ENCODE peak calls at places on chromosomes 13 and 19, in six cellular contexts. A, O, V, D, Z and Y are unnamed samples.

GRCh38 chr19:48633148-48634035 is 3.8 kb downstream of the DBP start:
- DNase-seq in V (no peak), O (peak; percentile 80), Z (no peak), D (no peak), A (no peak), Y (no peak)

GRCh38 chr19:31351212-31352193 is 2.3 kb upstream of the TSHZ3 start:
- DNase-seq in A (no peak), O (peak; percentile 27), V (no peak), D (no peak), Z (no peak), Y (peak; percentile 23)

GRCh38 chr13:57136093-57136492 is 4.6 kb upstream of the PRR20A start:
- DNase-seq in O (no peak), V (no peak), D (no peak), A (no peak), Z (no peak), Y (no peak)

GRCh38 chr19:1168877-1169791 is 4.9 kb downstream of the SBNO2 start:
- DNase-seq in O (no peak), V (no peak), Z (peak; percentile 86), A (peak; percentile 82), D (no peak), Y (no peak)

GRCh38 chr19:36915992-36916830 is at the start of the genes ZNF568 and ZNF829:
- DNase-seq in A (peak; percentile 83), Z (peak; percentile 89), V (peak; percentile 85), D (peak; percentile 86), O (peak; percentile 92), Y (peak; percentile 92)

GRCh38 chr19:7970716-7971448 is 27.4 kb upstream of the TIMM44 start:
- DNase-seq in V (no peak), A (peak; percentile 30), Z (no peak), O (peak; percentile 41), D (no peak), Y (peak; percentile 39)

GRCh38 chr19:39823693-39824092 is 10.3 kb downstream of the DYRK1B start:
- DNase-seq in Z (no peak), D (no peak), A (no peak), O (no peak), V (no peak), Y (no peak)

GRCh38 chr19:42850981-42851717 is 28.4 kb downstream of the PSG1 start:
- DNase-seq in Z (no peak), O (peak; percentile 4), A (no peak), V (no peak), D (no peak), Y (no peak)

GRCh38 chr19:50797429-50798115 is 7.4 kb downstream of the ACP4 start:
- DNase-seq in O (no peak), D (no peak), V (no peak), A (no peak), Z (no peak), Y (no peak)

GRCh38 chr19:50796634-50797428 is 6.6 kb downstream of the ACP4 start:
- DNase-seq in V (no peak), D (no peak), Z (no peak), A (no peak), O (no peak), Y (no peak)

GRCh38 chr19:50794778-50795664 is 4.8 kb downstream of the ACP4 start:
- DNase-seq in A (no peak), D (no peak), O (no peak), Z (no peak), V (no peak), Y (peak; percentile 65)

GRCh38 chr19:50795665-50796073 is 5.5 kb downstream of the ACP4 start:
- DNase-seq in D (no peak), O (no peak), V (no peak), Z (no peak), A (no peak), Y (no peak)

GRCh38 chr19:50796128-50796633 is 6.0 kb downstream of the ACP4 start:
- DNase-seq in Z (no peak), D (no peak), V (no peak), O (no peak), A (no peak), Y (no peak)
- TF ChIP-seq CTCF in Z (no peak), D (no peak), V (no peak), O (no peak), A (no peak), Y (no peak)

DNA sequence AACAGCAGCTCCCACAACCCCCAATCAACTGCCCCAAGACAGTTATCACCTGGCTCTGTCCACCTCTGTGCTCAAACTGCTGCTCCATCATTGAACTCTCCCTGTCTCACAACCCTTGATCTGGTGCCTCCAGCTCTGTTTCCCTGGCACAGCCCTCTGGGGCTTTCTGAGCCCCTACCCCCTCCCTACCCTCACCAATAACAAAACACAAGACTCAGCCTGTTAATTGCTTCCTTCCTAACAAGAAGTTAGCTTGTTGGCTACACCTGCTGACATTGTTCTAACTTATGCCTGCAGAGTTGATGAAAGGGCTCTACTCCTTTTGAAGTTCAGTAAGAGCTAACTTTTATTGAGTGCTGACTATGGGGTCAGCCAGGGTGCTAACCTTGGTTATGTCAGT is 99.4 kb upstream of the FNDC3A start:
- DNase-seq in V (no peak), D (no peak), Z (no peak), A (no peak), O (no peak), Y (no peak)
- H3K4me3 ChIP-seq in V (no peak overlapping the region), D (no peak overlapping the region), Z (no peak overlapping the region), A (no peak overlapping the region), O (no peak overlapping the region), Y (no peak overlapping the region)

GRCh38 chr19:10294368-10294697 is 4.6 kb downstream of the ICAM5 start:
- DNase-seq in A (no peak), Z (no peak), V (no peak), D (no peak), O (no peak), Y (no peak)
- TF ChIP-seq CTCF in A (no peak), Z (peak; percentile 8), V (no peak), D (no peak), O (no peak), Y (no peak)

DNA sequence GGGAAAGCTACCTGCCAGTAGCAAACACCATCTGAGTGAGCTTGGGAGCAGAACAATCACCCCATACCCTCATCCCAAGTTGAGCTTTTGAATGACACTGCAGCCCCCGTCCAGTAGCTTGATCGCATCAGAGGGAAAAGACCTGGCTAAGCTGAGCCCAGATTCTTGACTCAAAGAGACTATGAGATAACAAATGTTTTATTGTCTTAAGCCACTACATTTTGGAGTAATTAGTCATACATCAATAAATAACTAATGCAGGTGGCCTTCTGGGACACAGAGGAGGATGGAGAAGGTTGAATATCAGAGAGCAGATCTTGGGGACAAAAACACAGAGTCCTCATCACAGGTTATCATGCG is 24.6 kb upstream of the IGSF23 start:
- DNase-seq in A (no peak), Z (no peak), D (no peak), V (no peak), O (no peak), Y (no peak)
- H3K4me3 ChIP-seq in A (no peak overlapping the region), Z (no peak overlapping the region), D (no peak overlapping the region), V (no peak overlapping the region), O (no peak overlapping the region), Y (no peak overlapping the region)

GRCh38 chr19:41205995-41206394 is 13.0 kb downstream of the CYP2S1 start:
- DNase-seq in O (no peak), V (no peak), A (no peak), Z (no peak), D (no peak), Y (no peak)
- TF ChIP-seq CTCF in O (no peak), V (no peak), A (no peak), Z (no peak), D (no peak), Y (no peak)

DNA sequence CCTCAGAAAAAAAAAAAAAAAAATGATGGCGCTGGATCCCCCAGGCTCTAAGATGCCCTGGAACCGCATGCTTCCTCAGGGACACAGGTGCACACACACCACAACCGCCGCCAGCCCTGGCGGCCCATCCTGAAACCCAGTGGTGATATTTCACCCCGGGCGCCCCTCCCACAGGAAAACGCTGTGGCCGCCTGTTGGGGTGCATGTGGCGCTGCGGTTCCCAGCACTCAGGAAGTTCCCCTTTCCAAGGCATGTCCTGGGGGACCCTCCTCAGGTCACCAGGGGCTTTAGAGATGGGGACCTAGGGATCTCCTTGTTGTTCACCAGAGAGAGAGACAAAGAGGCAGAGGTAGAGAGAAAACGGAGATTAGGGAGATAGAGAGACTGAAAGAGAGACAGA is 2.5 kb downstream of the ADGRE2 start:
- DNase-seq in O (peak; percentile 16), V (no peak), Z (peak; percentile 45), D (no peak), A (peak; percentile 30), Y (peak; percentile 86)
- H3K4me3 ChIP-seq in O (no peak overlapping the region), V (no peak overlapping the region), Z (peak overlapping the region; percentile 33), D (peak overlapping the region; percentile 64), A (peak overlapping the region; percentile 42), Y (peak overlapping the region; percentile 67)

GRCh38 chr19:33805840-33806433 is 9.3 kb downstream of the KCTD15 start:
- DNase-seq in V (no peak), Z (no peak), D (no peak), O (no peak), A (no peak), Y (no peak)
- TF ChIP-seq CTCF in V (no peak), Z (no peak), D (no peak), O (no peak), A (no peak), Y (no peak)

DNA sequence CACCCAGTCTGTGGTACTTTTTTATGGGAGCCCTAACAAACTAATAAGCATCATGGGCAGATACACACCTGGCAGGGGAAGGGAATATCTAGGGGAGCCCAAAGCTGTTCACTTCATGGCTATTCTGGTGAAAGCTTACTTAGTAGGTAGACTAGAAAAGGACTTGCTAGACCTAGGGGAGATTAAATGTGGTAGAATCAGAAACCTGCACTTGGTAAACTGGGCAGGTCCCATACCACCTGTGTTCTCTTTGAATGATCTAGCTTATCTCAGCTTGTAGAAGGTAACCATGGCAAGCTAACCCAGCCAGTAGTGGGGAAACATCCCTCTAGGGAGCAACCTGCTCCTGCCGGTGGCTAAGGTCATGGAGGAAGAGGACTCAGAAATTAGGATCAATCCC is 113.9 kb upstream of the TMTC4 start:
- DNase-seq in A (no peak), O (no peak), D (no peak), V (no peak), Z (no peak), Y (no peak)
- H3K4me3 ChIP-seq in A (no peak overlapping the region), O (no peak overlapping the region), D (no peak overlapping the region), V (no peak overlapping the region), Z (no peak overlapping the region), Y (no peak overlapping the region)

GRCh38 chr19:46823049-46823448 is 27.6 kb downstream of the AP2S1 start:
- DNase-seq in A (no peak), D (no peak), O (no peak), Z (no peak), V (no peak), Y (no peak)

GRCh38 chr19:46828484-46828883 is 22.2 kb downstream of the AP2S1 start:
- DNase-seq in V (no peak), D (no peak), Z (no peak), A (no peak), O (no peak), Y (no peak)

GRCh38 chr19:46825731-46826055 is 25.0 kb downstream of the AP2S1 start:
- DNase-seq in Z (no peak), A (no peak), V (no peak), D (no peak), O (no peak), Y (no peak)

GRCh38 chr19:46821512-46822359 is 28.9 kb downstream of the AP2S1 start:
- DNase-seq in O (peak; percentile 39), Z (no peak), D (no peak), V (peak; percentile 50), A (no peak), Y (peak; percentile 89)

GRCh38 chr19:46824887-46825730 is 25.5 kb downstream of the AP2S1 start:
- DNase-seq in Z (no peak), O (no peak), D (no peak), A (no peak), V (no peak), Y (peak; percentile 42)
- TF ChIP-seq CTCF in Z (no peak), O (no peak), D (no peak), A (no peak), V (no peak), Y (no peak)